ENCODE peak calls at places on chromosomes 13 and 19, in five cellular contexts. Q is cardiac muscle cell, T is GM23338, S is stomach, I is sigmoid colon. B is an unnamed sample.

GRCh38 chr19:42086770-42087550 is 11.0 kb downstream of the ZNF574 start:
- DNase-seq in Q (no peak), T (no peak), S (no peak), I (no peak), B (no peak)

GRCh38 chr13:27353166-27353583 is 71.2 kb upstream of the GTF3A start:
- DNase-seq in Q (no peak), T (no peak), S (no peak), I (no peak), B (no peak)

GRCh38 chr13:106291006-106291405 is 244.5 kb downstream of the EFNB2 start:
- DNase-seq in Q (no peak), T (no peak), S (no peak), I (no peak), B (no peak)

GRCh38 chr19:47258895-47259555 is 2.7 kb downstream of the CCDC9 start:
- DNase-seq in Q (no peak), T (no peak), S (no peak), I (no peak), B (no peak)

GRCh38 chr13:95480131-95480545 is 72.4 kb upstream of the CLDN10 start:
- DNase-seq in Q (no peak), T (no peak), S (no peak), I (peak), B (no peak)

GRCh38 chr19:23309926-23310325 is 59.7 kb upstream of the ZNF724 start:
- DNase-seq in Q (no peak), T (no peak), S (no peak), I (no peak), B (no peak)

GRCh38 chr13:28609936-28610335 is 49.0 kb upstream of the POMP start:
- DNase-seq in Q (no peak), T (no peak), S (no peak), I (no peak), B (no peak)

GRCh38 chr13:50378513-50378970 is 363.3 kb downstream of the KCNRG start:
- DNase-seq in Q (no peak), T (no peak), S (no peak), I (no peak), B (no peak)

GRCh38 chr13:80239571-80240255 is 101.2 kb downstream of the SPRY2 start:
- DNase-seq in Q (no peak), T (no peak), S (no peak), I (no peak), B (no peak)

GRCh38 chr19:13022111-13022858 is 27.0 kb downstream of the NFIX start:
- DNase-seq in Q (no peak), T (no peak), S (no peak), I (peak), B (no peak)

GRCh38 chr19:33333615-33334014 is 31.3 kb upstream of the CEBPA start:
- DNase-seq in Q (no peak), T (no peak), S (no peak), I (no peak), B (no peak)
- TF ChIP-seq CTCF in Q (no peak), T (no peak), S (no peak), I (no peak), B (no peak)

DNA sequence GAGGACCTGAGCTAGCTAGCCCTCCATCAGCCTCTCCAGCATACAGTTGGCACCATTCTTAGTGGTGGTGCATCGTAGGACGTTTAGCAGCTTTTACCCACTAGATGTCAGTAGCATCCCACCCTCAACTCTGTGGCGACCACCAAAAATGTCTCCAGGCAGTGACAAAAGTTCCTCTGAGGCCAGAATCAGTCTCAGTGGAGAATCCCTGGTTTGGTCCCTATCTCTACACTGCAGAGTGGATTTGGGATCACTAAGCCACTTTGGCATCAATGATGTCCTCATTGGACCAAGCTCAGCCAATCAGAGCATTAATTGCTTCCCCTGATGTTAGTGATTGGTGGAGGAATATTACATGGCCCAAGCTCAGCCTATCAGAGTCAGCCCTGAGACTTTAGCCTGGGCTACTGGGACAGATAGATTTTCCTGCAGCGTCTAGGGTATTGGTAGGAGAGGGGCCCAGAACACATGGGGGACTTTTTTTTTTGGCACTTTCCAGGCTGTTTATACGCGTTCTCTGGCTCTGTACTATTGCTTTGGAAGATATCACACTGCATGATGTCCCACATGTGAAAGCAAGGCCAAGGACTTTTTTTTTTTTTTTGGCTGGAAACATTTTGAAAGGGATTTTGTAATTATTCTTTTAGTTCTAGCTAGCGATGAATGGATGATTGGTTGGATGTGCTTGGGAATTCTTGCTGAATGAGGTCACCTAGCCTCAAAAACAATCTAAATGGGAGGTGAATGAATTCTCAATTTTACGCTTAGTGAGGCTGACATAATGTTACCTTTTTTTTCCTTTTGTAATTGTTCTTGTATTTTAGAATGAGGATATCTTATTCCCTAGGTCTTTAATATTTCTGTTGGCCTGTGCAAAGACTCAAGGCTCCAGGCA is 7.0 kb downstream of the TMEM221 start:
- DNase-seq in Q (peak), T (peak), S (no peak), I (no peak), B (peak)
- TF ChIP-seq CTCF in Q (peak), T (peak), S (no peak), I (no peak), B (peak)

GRCh38 chr19:30046522-30046921 is 104.5 kb downstream of the URI1 start:
- DNase-seq in Q (no peak), T (peak), S (no peak), I (no peak), B (no peak)
- TF ChIP-seq CTCF in Q (peak), T (peak), S (no peak), I (no peak), B (peak)

GRCh38 chr13:47592256-47592655 is 408.8 kb downstream of the SUCLA2 start:
- DNase-seq in Q (no peak), T (no peak), S (no peak), I (no peak), B (no peak)

DNA sequence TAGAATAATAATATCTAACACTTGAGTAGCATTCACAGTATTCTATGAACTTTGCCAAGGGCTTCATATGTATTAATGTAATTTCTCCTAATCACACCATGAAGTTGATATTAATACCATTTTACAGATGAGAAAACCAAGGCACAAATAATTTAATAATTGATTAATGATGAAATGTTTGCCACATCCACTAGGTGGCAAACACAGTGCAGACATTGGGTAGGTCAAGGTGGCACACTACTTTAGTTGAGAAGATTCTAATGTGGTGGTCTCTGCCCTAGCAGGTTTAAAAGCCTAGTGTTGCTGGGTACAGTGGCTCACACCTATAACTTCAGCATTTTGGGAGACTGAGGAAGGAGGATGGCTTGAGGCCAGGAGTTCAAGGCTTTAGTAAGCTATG is 412.4 kb downstream of the SUCLA2 start:
- DNase-seq in Q (no peak), T (peak), S (no peak), I (no peak), B (no peak)
- TF ChIP-seq CTCF in Q (peak), T (peak), S (no peak), I (no peak), B (no peak)

GRCh38 chr19:860481-861098 is 1.1 kb downstream of the CFD start:
- DNase-seq in Q (peak), T (peak), S (peak), I (peak), B (no peak)
- TF ChIP-seq CTCF in Q (peak), T (no peak), S (no peak), I (no peak), B (no peak)

GRCh38 chr19:52993342-52994178 is 20.2 kb upstream of the ERVV-1 start:
- DNase-seq in Q (peak), T (peak), S (peak), I (peak), B (peak)
- TF ChIP-seq CTCF in Q (peak), T (peak), S (peak), I (peak), B (peak)

GRCh38 chr13:72652681-72653080 is 74.7 kb downstream of the MZT1 start:
- DNase-seq in Q (no peak), T (no peak), S (no peak), I (no peak), B (no peak)

GRCh38 chr13:72648513-72649065 is 78.8 kb downstream of the MZT1 start:
- DNase-seq in Q (peak), T (peak), S (no peak), I (no peak), B (no peak)

GRCh38 chr13:72645521-72645920 is 81.9 kb downstream of the MZT1 start:
- DNase-seq in Q (no peak), T (no peak), S (no peak), I (no peak), B (no peak)

GRCh38 chr13:72656357-72656756 is 71.1 kb downstream of the MZT1 start:
- DNase-seq in Q (no peak), T (no peak), S (no peak), I (no peak), B (no peak)

GRCh38 chr13:72651196-72651595 is 76.2 kb downstream of the MZT1 start:
- DNase-seq in Q (peak), T (peak), S (no peak), I (no peak), B (no peak)
- TF ChIP-seq CTCF in Q (no peak), T (peak), S (no peak), I (no peak), B (peak)

GRCh38 chr13:68369739-68370138 is 1139.6 kb upstream of the PCDH9 start:
- DNase-seq in Q (no peak), T (peak), S (no peak), I (no peak), B (no peak)

GRCh38 chr13:68380041-68380973 is 1150.2 kb upstream of the PCDH9 start:
- DNase-seq in Q (no peak), T (no peak), S (no peak), I (no peak), B (no peak)

GRCh38 chr13:68378294-68378693 is 1148.2 kb upstream of the PCDH9 start:
- DNase-seq in Q (no peak), T (no peak), S (no peak), I (no peak), B (no peak)

DNA sequence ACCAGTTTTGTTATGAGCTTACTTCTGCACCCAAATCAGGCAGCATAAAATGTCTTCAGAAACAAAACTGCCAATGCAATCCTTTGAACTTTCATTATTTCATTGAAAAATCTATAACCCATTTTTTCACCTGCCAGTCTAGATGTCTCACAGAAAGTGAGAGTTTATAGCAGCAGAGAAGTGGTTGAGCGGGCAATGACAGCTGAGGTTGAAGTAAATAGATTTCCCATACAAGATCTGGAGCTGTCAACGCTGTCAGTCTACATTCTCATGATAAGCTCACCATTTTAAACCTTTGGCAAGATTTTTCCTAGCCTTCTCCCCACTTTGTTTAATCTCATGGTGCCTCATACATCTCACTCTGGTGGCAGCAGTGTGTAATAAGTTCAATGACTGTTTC is 1144.9 kb upstream of the PCDH9 start:
- DNase-seq in Q (peak), T (no peak), S (no peak), I (no peak), B (no peak)
- TF ChIP-seq CTCF in Q (no peak), T (no peak), S (no peak), I (no peak), B (no peak)

GRCh38 chr13:78977311-78977710 is 318.4 kb upstream of the OBI1 start:
- DNase-seq in Q (no peak), T (no peak), S (no peak), I (no peak), B (no peak)
- TF ChIP-seq CTCF in Q (no peak), T (no peak), S (no peak), I (no peak), B (no peak)